ENCODE peak calls at places on chromosomes 7 and 10, in four cellular contexts. One of them, this sample, is unnamed.

GRCh38 chr10:16509996-16510395 is 11.7 kb downstream of the C1QL3 start:
- DNase-seq in HepG2: peak
- DNase-seq in IMR-90: peak
- DNase-seq in K562: no peak
- DNase-seq in this sample: no peak

GRCh38 chr10:7045891-7046599 is 364.8 kb downstream of the SFMBT2 start:
- DNase-seq in IMR-90: no peak
- DNase-seq in K562: no peak
- DNase-seq in HepG2: no peak
- DNase-seq in this sample: no peak

GRCh38 chr7:158284617-158285382 is 302.8 kb downstream of the PTPRN2 start:
- DNase-seq in IMR-90: no peak
- DNase-seq in K562: no peak
- DNase-seq in HepG2: no peak
- DNase-seq in this sample: no peak

GRCh38 chr10:73480158-73480557 is 15.7 kb downstream of the PPP3CB start:
- DNase-seq in HepG2: no peak
- DNase-seq in K562: no peak
- DNase-seq in IMR-90: peak
- DNase-seq in this sample: no peak

GRCh38 chr7:139699640-139700504 is 77.9 kb downstream of the HIPK2 start:
- DNase-seq in IMR-90: no peak
- DNase-seq in K562: peak
- DNase-seq in HepG2: no peak
- DNase-seq in this sample: no peak

GRCh38 chr7:150941983-150942590 is 36.0 kb downstream of the KCNH2 start:
- DNase-seq in IMR-90: no peak
- DNase-seq in K562: peak
- DNase-seq in HepG2: no peak
- DNase-seq in this sample: no peak

GRCh38 chr10:133095586-133095985 is 7.9 kb downstream of the ADGRA1 start:
- DNase-seq in IMR-90: no peak
- DNase-seq in HepG2: no peak
- DNase-seq in K562: no peak
- DNase-seq in this sample: no peak

GRCh38 chr10:132788180-132788830 is 2.4 kb upstream of the NKX6-2 start:
- DNase-seq in IMR-90: peak
- DNase-seq in HepG2: no peak
- DNase-seq in K562: no peak
- DNase-seq in this sample: peak

GRCh38 chr7:45217358-45217757 is 59.8 kb downstream of the RAMP3 start:
- DNase-seq in HepG2: peak
- DNase-seq in IMR-90: no peak
- DNase-seq in K562: peak
- DNase-seq in this sample: peak

GRCh38 chr10:51675088-51675487 is 24.3 kb downstream of the CSTF2T start:
- DNase-seq in HepG2: no peak
- DNase-seq in K562: no peak
- DNase-seq in IMR-90: peak
- DNase-seq in this sample: no peak

GRCh38 chr7:73577627-73578341 is 595 bp downstream of the TBL2 start:
- DNase-seq in HepG2: peak
- DNase-seq in K562: no peak
- DNase-seq in IMR-90: no peak
- DNase-seq in this sample: no peak

GRCh38 chr7:142488234-142488633 is 230.4 kb upstream of the PRSS58 start:
- DNase-seq in HepG2: no peak
- DNase-seq in IMR-90: no peak
- DNase-seq in K562: no peak
- DNase-seq in this sample: no peak

GRCh38 chr10:49568235-49568634 is 29.3 kb upstream of the ERCC6 start:
- DNase-seq in K562: no peak
- DNase-seq in HepG2: no peak
- DNase-seq in IMR-90: peak
- DNase-seq in this sample: no peak

GRCh38 chr7:134419085-134419484 is 39.8 kb downstream of the AKR1B1 start:
- DNase-seq in HepG2: peak
- DNase-seq in K562: no peak
- DNase-seq in IMR-90: no peak
- DNase-seq in this sample: peak

GRCh38 chr10:83373659-83374058 is 765.6 kb upstream of the GHITM start:
- DNase-seq in K562: no peak
- DNase-seq in HepG2: no peak
- DNase-seq in IMR-90: no peak
- DNase-seq in this sample: no peak

GRCh38 chr10:75042292-75042974 is 69.0 kb upstream of the SAMD8 start:
- DNase-seq in K562: no peak
- DNase-seq in HepG2: no peak
- DNase-seq in IMR-90: peak
- DNase-seq in this sample: no peak

GRCh38 chr7:1503816-1504775 is at the start of gene INTS1:
- DNase-seq in IMR-90: peak
- DNase-seq in HepG2: peak
- DNase-seq in K562: peak
- DNase-seq in this sample: peak

GRCh38 chr10:29784175-29784773 is 149.5 kb upstream of the SVIL start:
- DNase-seq in K562: no peak
- DNase-seq in HepG2: peak
- DNase-seq in IMR-90: peak
- DNase-seq in this sample: peak

GRCh38 chr7:18666107-18666728 is 170.7 kb downstream of the HDAC9 start:
- DNase-seq in IMR-90: peak
- DNase-seq in HepG2: peak
- DNase-seq in K562: peak
- DNase-seq in this sample: peak
- TF ChIP-seq MAZ in IMR-90: no peak
- TF ChIP-seq MAZ in HepG2: no peak
- TF ChIP-seq MAZ in K562: no peak
- TF ChIP-seq MAZ in this sample: no peak

DNA sequence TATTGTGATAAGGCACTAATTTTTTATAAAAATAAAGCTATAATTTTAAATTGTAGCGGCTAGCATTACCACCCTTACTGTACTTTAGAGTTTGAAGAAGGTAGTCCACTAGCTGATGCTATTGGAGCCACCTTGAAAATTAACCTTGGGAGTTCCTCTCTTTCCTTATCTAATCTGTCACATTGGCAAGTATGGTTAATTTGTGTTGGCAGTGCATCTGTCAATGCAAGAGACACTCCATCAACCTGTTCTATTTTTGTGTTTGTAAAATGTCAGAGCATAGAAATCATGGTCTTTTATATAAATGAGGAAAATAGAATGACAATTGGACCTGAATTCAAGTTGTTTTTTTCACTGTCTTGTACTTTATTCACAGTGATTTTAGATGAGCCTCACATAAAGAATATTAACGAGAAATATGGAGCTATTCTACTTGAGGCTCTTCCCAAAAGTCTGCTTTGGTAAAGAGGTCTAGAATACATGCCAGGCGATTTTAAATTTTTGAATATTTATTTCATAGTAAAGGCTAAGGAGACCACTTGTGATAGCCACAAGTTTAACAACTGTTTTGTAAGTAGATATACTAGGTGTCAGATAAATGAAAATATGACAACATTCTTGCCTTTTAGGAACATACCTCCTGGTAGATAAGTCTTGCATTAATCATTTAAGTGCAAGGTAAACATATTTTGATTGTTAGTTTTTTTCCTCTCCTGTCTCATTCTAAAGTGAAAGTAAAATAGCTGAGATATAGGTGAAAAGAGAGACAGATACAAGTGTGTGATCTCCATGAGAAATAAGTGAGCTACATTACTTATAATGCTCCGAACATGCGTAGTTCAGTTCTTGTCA is 20.8 kb downstream of the GLCCI1 start:
- DNase-seq in IMR-90: no peak
- DNase-seq in HepG2: no peak
- DNase-seq in K562: no peak
- DNase-seq in this sample: no peak
- TF ChIP-seq MAZ in IMR-90: no peak
- TF ChIP-seq MAZ in HepG2: no peak
- TF ChIP-seq MAZ in K562: no peak
- TF ChIP-seq MAZ in this sample: no peak

GRCh38 chr10:130354555-130354954 is 218.4 kb downstream of the GLRX3 start:
- DNase-seq in HepG2: no peak
- DNase-seq in K562: no peak
- DNase-seq in IMR-90: no peak
- DNase-seq in this sample: no peak

GRCh38 chr10:130351466-130352290 is 215.5 kb downstream of the GLRX3 start:
- DNase-seq in K562: no peak
- DNase-seq in IMR-90: no peak
- DNase-seq in HepG2: no peak
- DNase-seq in this sample: no peak

GRCh38 chr10:130350996-130351395 is 214.8 kb downstream of the GLRX3 start:
- DNase-seq in K562: no peak
- DNase-seq in HepG2: no peak
- DNase-seq in IMR-90: no peak
- DNase-seq in this sample: no peak

GRCh38 chr10:130353928-130354327 is 217.7 kb downstream of the GLRX3 start:
- DNase-seq in HepG2: no peak
- DNase-seq in IMR-90: no peak
- DNase-seq in K562: no peak
- DNase-seq in this sample: no peak

DNA sequence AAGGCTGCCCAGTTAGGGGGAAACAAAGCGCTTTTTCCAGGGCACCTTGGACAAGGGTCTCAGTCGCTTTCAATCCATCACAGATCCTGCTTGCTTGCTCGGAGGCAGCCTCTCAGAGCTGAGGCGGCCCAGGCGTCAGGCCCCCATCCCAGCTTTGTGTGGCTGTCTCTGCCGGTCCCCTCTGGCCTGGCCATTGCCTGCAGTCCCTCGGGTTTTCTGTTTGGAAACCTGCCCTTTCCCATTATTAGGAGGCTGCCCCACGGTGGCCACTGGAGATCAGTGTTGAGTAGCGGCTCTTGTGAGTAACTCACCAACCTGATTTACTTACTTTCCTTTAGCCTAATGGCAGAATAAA is 216.1 kb downstream of the GLRX3 start:
- DNase-seq in IMR-90: no peak
- DNase-seq in K562: no peak
- DNase-seq in HepG2: no peak
- DNase-seq in this sample: no peak
- TF ChIP-seq MAZ in IMR-90: no peak
- TF ChIP-seq MAZ in K562: no peak
- TF ChIP-seq MAZ in HepG2: no peak
- TF ChIP-seq MAZ in this sample: no peak

GRCh38 chr10:130335336-130335735 is 199.1 kb downstream of the GLRX3 start:
- DNase-seq in K562: no peak
- DNase-seq in HepG2: no peak
- DNase-seq in IMR-90: no peak
- DNase-seq in this sample: no peak

GRCh38 chr10:130329792-130330191 is 193.6 kb downstream of the GLRX3 start:
- DNase-seq in HepG2: no peak
- DNase-seq in K562: no peak
- DNase-seq in IMR-90: no peak
- DNase-seq in this sample: no peak

GRCh38 chr10:130337305-130337640 is 201.1 kb downstream of the GLRX3 start:
- DNase-seq in IMR-90: no peak
- DNase-seq in K562: no peak
- DNase-seq in HepG2: no peak
- DNase-seq in this sample: no peak

GRCh38 chr10:130336612-130337304 is 200.6 kb downstream of the GLRX3 start:
- DNase-seq in HepG2: no peak
- DNase-seq in IMR-90: no peak
- DNase-seq in K562: no peak
- DNase-seq in this sample: no peak

DNA sequence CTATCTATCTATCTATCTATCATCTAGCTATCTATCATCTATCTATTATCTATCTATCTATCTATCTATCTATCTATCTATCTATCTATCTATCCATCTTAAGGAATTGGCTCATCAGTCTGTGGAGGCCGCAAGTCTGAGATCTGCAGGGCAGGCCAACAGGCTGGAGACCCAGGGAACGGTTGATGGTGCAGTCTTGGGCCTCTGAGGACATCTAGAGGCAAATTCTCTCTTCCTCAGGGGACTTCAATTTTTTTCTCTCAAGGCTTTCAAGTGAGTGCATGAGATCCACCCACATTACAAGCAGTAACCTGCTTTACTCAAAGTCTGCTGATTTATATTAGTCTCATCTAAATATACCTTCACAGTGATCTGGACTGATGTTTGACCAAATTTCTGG is 197.0 kb downstream of the GLRX3 start:
- DNase-seq in K562: no peak
- DNase-seq in IMR-90: no peak
- DNase-seq in HepG2: no peak
- DNase-seq in this sample: no peak
- TF ChIP-seq MAZ in K562: no peak
- TF ChIP-seq MAZ in IMR-90: no peak
- TF ChIP-seq MAZ in HepG2: no peak
- TF ChIP-seq MAZ in this sample: no peak

GRCh38 chr7:87038993-87039716 is 20.3 kb downstream of the ELAPOR2 start:
- DNase-seq in K562: no peak
- DNase-seq in IMR-90: no peak
- DNase-seq in HepG2: no peak
- DNase-seq in this sample: no peak
- TF ChIP-seq MAZ in K562: no peak
- TF ChIP-seq MAZ in IMR-90: no peak
- TF ChIP-seq MAZ in HepG2: no peak
- TF ChIP-seq MAZ in this sample: no peak